ENCODE peak calls at places on chromosomes 5 and 9, in nine cellular contexts. F is Caco-2, H is tibial artery, P is heart left ventricle, V is astrocyte, J is fibroblast of lung, R is left ventricle myocardium inferior, D is HCT116, K is cardiac muscle cell. E is an unnamed sample. For H3K4me1, the result is how much of the 10 kb centered on the place peaks cover.

GRCh38 chr5:142529626-142530278 is 156.1 kb downstream of the FGF1 start:
- DNase-seq in P (no peak), D (peak), R (no peak), K (no peak), V (peak), H (no peak), J (peak), F (no peak), E (no peak)

GRCh38 chr9:21402387-21403247 is 6.3 kb upstream of the IFNA8 start:
- DNase-seq in F (no peak), J (no peak), H (no peak), K (peak), R (no peak), V (no peak), P (no peak), D (no peak), E (no peak)

GRCh38 chr5:113061851-113062631 is 85.4 kb downstream of the DCP2 start:
- DNase-seq in K (no peak), F (no peak), D (no peak), J (peak), H (no peak), V (peak), R (no peak), P (no peak), E (no peak)

GRCh38 chr9:76658510-76659231 is 105.6 kb upstream of the PCA3 start:
- DNase-seq in F (no peak), H (no peak), R (no peak), P (no peak), K (peak), D (peak), J (peak), V (peak), E (no peak)

GRCh38 chr5:124132843-124133242 is 613.6 kb downstream of the ZNF608 start:
- DNase-seq in J (no peak), K (no peak), P (no peak), F (no peak), H (no peak), R (no peak), D (no peak), V (no peak), E (no peak)

GRCh38 chr5:17405976-17406876 is 91.8 kb upstream of the TAF11L2 start:
- DNase-seq in V (peak), F (no peak), K (no peak), R (no peak), H (no peak), D (no peak), J (peak), P (no peak), E (no peak)

GRCh38 chr9:99358668-99359067 is 136.6 kb downstream of the SEC61B start:
- DNase-seq in R (peak), K (peak), V (no peak), D (no peak), P (no peak), J (no peak), H (no peak), F (no peak), E (no peak)

GRCh38 chr9:93673844-93674334 is 97.5 kb downstream of the PHF2 start:
- DNase-seq in J (no peak), K (no peak), V (no peak), H (peak), P (peak), F (peak), D (no peak), R (peak), E (no peak)

GRCh38 chr5:122051569-122051968 is 26.5 kb downstream of the LOX start:
- DNase-seq in P (no peak), D (no peak), H (no peak), R (no peak), F (no peak), K (no peak), V (no peak), J (no peak), E (no peak)

GRCh38 chr9:99105152-99106043 is 485 bp downstream of the TGFBR1 start:
- DNase-seq in D (no peak), F (peak), P (peak), H (peak), K (peak), J (peak), V (peak), R (peak), E (peak)

GRCh38 chr9:93183106-93183662 is 755 bp upstream of the WNK2 start:
- DNase-seq in V (no peak), F (no peak), K (no peak), P (no peak), R (no peak), D (no peak), J (no peak), H (no peak), E (no peak)

GRCh38 chr5:67160985-67161384 is 35.6 kb downstream of the CD180 start:
- DNase-seq in J (peak), H (no peak), P (no peak), D (no peak), V (peak), R (no peak), F (no peak), K (no peak), E (no peak)

GRCh38 chr5:160199410-160199911 is 29.8 kb upstream of the FABP6 start:
- DNase-seq in D (no peak), P (peak), K (peak), V (no peak), J (peak), R (peak), F (peak), H (peak), E (peak)

GRCh38 chr9:133792721-133793470 is 54.7 kb upstream of the SARDH start:
- DNase-seq in F (no peak), V (peak), K (peak), H (peak), J (peak), P (peak), D (peak), R (peak), E (peak)

GRCh38 chr5:6584727-6585126 is 48.1 kb downstream of the NSUN2 start:
- DNase-seq in R (no peak), V (no peak), D (no peak), K (no peak), F (no peak), P (no peak), H (no peak), J (no peak), E (no peak)

GRCh38 chr9:3980212-3980611 is 319.7 kb downstream of the GLIS3 start:
- DNase-seq in V (no peak), J (no peak), R (no peak), K (peak), P (no peak), F (no peak), H (no peak), D (no peak), E (no peak)

GRCh38 chr9:13939129-13939528 is 374.8 kb downstream of the NFIB start:
- DNase-seq in J (peak), H (no peak), V (peak), P (no peak), F (no peak), R (no peak), K (peak), D (no peak), E (no peak)

GRCh38 chr5:5700549-5700948 is 278.1 kb downstream of the ICE1 start:
- DNase-seq in P (no peak), D (no peak), F (no peak), V (no peak), J (no peak), R (no peak), K (no peak), H (no peak), E (no peak)

GRCh38 chr9:136923881-136924280 is 20.7 kb downstream of the FBXW5 start:
- DNase-seq in K (no peak), V (no peak), H (no peak), J (no peak), F (no peak), R (no peak), D (no peak), P (no peak), E (no peak)
- H3K4me1 ChIP-seq in K (under half), V (under half), H (under half), J (under half), F (under half), R (half or more), D (under half), P (under half), E (under half)

DNA sequence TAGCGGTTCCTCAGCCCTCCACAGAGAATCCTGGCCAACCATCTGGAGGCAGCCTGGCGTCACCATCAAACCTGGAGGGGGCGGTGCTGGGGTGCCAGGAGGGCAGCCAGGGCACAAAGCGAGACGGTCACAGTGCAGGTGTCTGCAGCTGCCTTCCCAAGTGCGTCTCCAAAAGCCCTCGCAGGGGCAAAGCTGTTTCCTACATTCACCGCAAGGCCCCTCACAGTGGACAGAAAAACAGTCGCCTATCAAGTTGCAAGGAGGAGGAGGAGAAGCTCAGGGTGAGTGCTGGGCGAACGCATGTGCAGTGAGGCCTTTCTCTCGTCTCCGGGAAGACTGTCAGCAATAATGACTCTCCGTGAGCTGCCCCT is 18.0 kb upstream of the LHX3 start:
- DNase-seq in D (no peak), J (no peak), P (no peak), V (no peak), F (no peak), R (no peak), K (no peak), H (no peak), E (no peak)
- TF ChIP-seq CTCF in D (no peak), J (no peak), P (no peak), V (no peak), F (no peak), R (no peak), K (no peak), H (no peak), E (no peak)

GRCh38 chr9:122186301-122186700 is 26.6 kb downstream of the MORN5 start:
- DNase-seq in J (no peak), P (no peak), H (no peak), K (peak), R (no peak), D (no peak), V (no peak), F (no peak), E (no peak)

GRCh38 chr9:122190597-122191381 is 31.1 kb downstream of the MORN5 start:
- DNase-seq in J (no peak), K (no peak), H (no peak), F (no peak), D (no peak), R (no peak), V (no peak), P (no peak), E (no peak)

GRCh38 chr9:122191519-122191918 is 31.8 kb downstream of the MORN5 start:
- DNase-seq in J (no peak), D (no peak), P (no peak), R (no peak), K (no peak), F (no peak), V (no peak), H (no peak), E (no peak)

GRCh38 chr9:122186777-122187176 is 27.1 kb downstream of the MORN5 start:
- DNase-seq in V (no peak), P (no peak), R (no peak), F (no peak), J (no peak), H (no peak), K (no peak), D (no peak), E (no peak)

DNA sequence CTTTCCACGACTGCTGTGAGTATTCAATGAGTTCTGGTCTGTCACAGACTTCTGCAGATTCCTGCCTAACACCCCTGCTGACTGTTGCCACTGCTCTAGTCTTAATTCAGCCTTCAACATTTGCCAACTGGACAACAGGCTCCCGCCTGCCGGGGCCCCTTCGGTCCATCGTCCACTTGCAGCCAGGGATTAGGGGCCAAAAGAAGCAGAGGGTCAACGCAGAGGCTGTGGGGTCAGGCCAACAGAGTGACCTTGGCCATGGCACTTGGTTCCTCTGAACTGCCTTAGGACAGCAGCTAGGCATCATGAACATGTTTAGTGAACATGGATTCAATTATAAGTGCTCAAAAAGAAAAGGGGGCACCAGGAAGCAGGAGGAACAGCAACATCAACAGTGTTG is 28.7 kb downstream of the MORN5 start:
- DNase-seq in V (no peak), F (no peak), R (no peak), J (no peak), D (no peak), K (no peak), P (no peak), H (no peak), E (no peak)
- H3K4me1 ChIP-seq in V (under half), F (under half), R (under half), J (under half), D (under half), K (under half), P (under half), H (under half), E (under half)

DNA sequence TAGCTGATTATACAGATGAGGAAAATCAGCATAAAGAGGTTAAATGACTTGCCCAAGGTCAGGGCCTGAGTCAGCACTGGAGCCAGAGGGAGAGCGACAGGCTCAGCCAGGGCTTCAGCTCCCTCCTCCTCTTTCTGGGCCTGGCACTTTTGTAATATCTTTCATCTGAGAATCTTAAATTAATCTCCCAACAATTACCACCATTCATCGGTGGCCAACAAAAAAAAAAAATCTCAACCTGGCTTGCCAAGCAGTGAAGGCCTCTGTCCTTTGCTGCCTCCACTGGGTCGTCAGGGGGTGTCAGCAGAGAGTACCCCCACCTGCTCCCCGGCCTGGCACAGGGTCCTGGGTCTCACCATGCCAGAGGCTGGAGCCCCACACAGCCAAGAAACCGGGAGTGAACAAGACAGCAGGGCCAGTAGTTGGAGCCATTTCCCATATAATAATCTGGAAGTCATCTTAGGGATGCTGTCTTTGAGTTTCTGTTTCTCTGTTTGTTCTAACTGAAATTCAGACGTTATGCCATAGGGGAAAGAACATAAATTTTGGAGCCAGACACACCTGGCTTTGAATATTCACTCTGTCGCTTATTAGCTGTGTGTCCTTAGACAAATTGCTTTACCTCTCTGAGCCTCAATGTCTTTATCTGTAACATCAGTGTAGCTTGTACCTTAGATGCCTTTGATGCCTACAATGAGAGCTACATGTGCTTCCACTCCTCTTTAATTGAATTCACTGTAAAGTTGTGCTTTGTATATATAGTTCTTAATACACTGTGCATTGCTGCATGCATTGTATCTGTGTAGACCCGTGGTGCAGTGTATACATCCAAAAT is 299.9 kb upstream of the MSX2 start:
- DNase-seq in J (no peak), V (no peak), R (no peak), H (no peak), K (peak), D (no peak), P (no peak), F (no peak), E (no peak)
- TF ChIP-seq CTCF in J (peak), V (no peak), R (no peak), H (no peak), K (no peak), D (peak), P (no peak), F (no peak), E (no peak)

DNA sequence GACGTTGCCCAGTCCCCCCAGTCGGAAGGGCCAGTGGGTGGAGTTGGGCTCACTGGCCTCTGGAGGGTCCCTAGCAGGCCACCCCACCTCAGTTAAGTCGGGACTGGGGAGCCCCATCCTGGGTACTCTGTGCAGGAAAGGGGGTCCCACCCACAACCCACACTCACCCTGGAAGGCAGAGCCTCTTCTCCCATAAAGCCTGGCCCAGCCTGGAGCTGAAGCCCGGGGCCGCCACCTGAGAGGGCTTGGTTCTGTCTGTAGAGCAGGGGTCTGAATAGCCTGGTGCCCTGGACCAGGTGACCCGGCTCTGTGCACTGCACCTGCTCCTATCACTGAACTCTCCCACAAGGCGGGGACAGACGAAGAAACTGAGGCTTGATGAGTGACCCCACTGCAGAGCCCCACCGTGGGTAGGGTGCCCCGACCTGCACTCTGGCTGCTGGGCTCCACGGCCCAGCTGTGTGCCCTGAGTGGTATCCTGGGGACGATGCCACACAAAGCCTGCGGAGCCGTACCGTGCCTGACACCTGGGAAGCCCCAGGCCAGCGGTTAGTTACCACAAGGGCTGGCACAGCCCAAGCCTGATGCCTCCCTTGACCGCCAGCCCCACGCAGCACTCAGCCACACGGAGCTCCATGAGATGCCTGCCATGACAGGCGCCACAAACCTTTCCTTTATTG is 7.3 kb downstream of the PTGES2 start:
- DNase-seq in V (no peak), D (no peak), H (no peak), J (no peak), P (no peak), R (no peak), K (no peak), F (peak), E (no peak)
- H3K4me1 ChIP-seq in V (under half), D (under half), H (under half), J (under half), P (under half), R (under half), K (under half), F (under half), E (under half)

DNA sequence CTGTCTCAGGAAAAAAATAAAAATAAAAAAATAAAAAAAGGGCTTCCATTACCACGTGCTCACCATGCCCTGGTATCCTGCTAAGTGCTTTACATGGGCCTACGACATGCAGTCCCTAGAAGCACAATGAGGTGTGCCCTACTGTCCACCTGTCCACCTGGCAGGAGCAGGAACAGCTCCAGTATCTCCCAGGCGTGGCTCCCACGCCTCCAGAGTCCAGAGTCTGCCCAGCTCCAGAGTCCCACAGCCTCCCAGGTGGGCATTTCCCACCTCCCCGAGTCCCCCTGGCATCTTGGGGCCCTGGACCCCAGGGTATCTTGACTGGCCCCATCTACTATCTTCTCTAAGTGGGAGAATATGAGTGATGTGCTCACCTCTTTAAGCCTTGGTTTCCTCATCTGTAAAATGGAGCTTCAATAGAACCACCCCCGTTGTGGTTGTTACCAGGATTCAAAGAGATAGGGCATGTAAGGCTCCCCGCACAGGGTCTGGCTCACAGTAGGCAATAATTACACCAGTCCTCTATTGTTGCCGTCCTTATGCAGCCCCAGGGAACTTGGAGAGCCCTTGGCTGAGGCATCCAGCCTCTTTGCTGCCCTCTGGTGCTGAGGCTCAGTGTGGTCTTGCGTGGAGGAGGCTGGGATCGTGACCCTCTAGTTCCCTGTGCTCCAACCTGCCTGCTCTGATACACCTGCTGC is 8.9 kb downstream of the CXCL14 start:
- DNase-seq in K (peak), H (peak), V (peak), R (no peak), J (peak), P (no peak), D (peak), F (peak), E (peak)
- TF ChIP-seq CTCF in K (peak), H (no peak), V (peak), R (peak), J (peak), P (no peak), D (peak), F (peak), E (peak)

GRCh38 chr5:150541397-150541675 is 33.4 kb downstream of the NDST1 start:
- DNase-seq in K (no peak), P (no peak), F (no peak), H (no peak), R (no peak), D (no peak), J (no peak), V (no peak), E (no peak)
- H3K4me1 ChIP-seq in K (under half), P (under half), F (under half), H (under half), R (half or more), D (under half), J (under half), V (under half), E (under half)

GRCh38 chr9:107087256-107087655 is 195.8 kb upstream of the RAD23B start:
- DNase-seq in J (no peak), F (no peak), D (no peak), P (no peak), V (no peak), H (no peak), K (no peak), R (no peak), E (no peak)
- TF ChIP-seq CTCF in J (no peak), F (peak), D (no peak), P (no peak), V (no peak), H (no peak), K (peak), R (no peak), E (no peak)

GRCh38 chr9:105972805-105973204 is 278.5 kb downstream of the TMEM38B start:
- DNase-seq in R (no peak), P (no peak), H (no peak), K (no peak), F (no peak), D (no peak), J (no peak), V (no peak), E (no peak)
- H3K4me1 ChIP-seq in R (under half), P (under half), H (under half), K (under half), F (under half), D (under half), J (under half), V (under half), E (under half)

E was measured in thyroid gland.